ENCODE peak calls at places on chromosomes 13 and 19, in eight cellular contexts. C, V, P, I, U, D, B and L are unnamed samples.

GRCh38 chr19:18660939-18661338 is 22.5 kb upstream of the CRTC1 start:
- ATAC-seq in C (no peak), V (no peak), P (no peak), I (no peak), U (no peak), D (no peak), B (no peak), L (no peak)

GRCh38 chr13:23480324-23480723 is 46.8 kb upstream of the SACS start:
- ATAC-seq in C (no peak), V (no peak), P (no peak), I (no peak), U (no peak), D (no peak), B (no peak), L (no peak)

GRCh38 chr19:37906868-37907734 is at the start of gene SIPA1L3:
- ATAC-seq in C (peak), V (peak), P (peak), I (peak), U (peak), D (peak), B (peak), L (peak)

GRCh38 chr13:113831061-113831460 is 32.8 kb downstream of the GAS6 start:
- ATAC-seq in C (no peak), V (no peak), P (no peak), I (no peak), U (no peak), D (no peak), B (no peak), L (no peak)

GRCh38 chr13:33158271-33158670 is 127.3 kb downstream of the STARD13 start:
- ATAC-seq in C (no peak), V (no peak), P (no peak), I (no peak), U (no peak), D (no peak), B (no peak), L (no peak)

GRCh38 chr19:8638078-8638619 is 7.7 kb downstream of the NFILZ start:
- ATAC-seq in C (no peak), V (no peak), P (no peak), I (peak), U (no peak), D (no peak), B (peak), L (no peak)

GRCh38 chr19:46859637-46860124 is 1.1 kb upstream of the ARHGAP35 start:
- ATAC-seq in C (no peak), V (peak), P (no peak), I (no peak), U (no peak), D (no peak), B (no peak), L (no peak)

GRCh38 chr19:34757441-34757840 is 15.6 kb downstream of the ZNF599 start:
- ATAC-seq in C (no peak), V (no peak), P (no peak), I (no peak), U (no peak), D (no peak), B (no peak), L (no peak)

GRCh38 chr13:51175001-51175400 is 47.2 kb upstream of the FAM124A start:
- ATAC-seq in C (no peak), V (peak), P (no peak), I (no peak), U (no peak), D (no peak), B (no peak), L (no peak)

GRCh38 chr13:62296812-62297211 is 881.2 kb upstream of the PCDH20 start:
- ATAC-seq in C (no peak), V (no peak), P (no peak), I (no peak), U (no peak), D (no peak), B (no peak), L (no peak)

GRCh38 chr19:14672043-14672872 is 2.4 kb downstream of the ADGRE3 start:
- ATAC-seq in C (no peak), V (no peak), P (no peak), I (no peak), U (peak), D (no peak), B (peak), L (no peak)

GRCh38 chr13:108610517-108610916 is 18.9 kb upstream of the MYO16 start:
- ATAC-seq in C (no peak), V (no peak), P (no peak), I (no peak), U (no peak), D (no peak), B (no peak), L (no peak)